ENCODE peak calls at places on chromosomes 1 and 21, in eight cellular contexts. N is activated T-cell treated with anti-CD3 and anti-CD28 coated beads for 1 hour; Q is HCEC 1CT; G is effector memory CD4-positive, alpha-beta T cell; X is memory B cell; O is NCI-H345; J is GM20000; V is stimulated activated CD4-positive, alpha-beta T cell treated with anti-CD3 and anti-CD28 coated beads, Interleukin-12 subunit alpha, Interleukin-12 subunit beta, amount 100 ng/mL, for 4 hours. D is an unnamed sample.
A peak's percentile ranks its signal among the peaks of the same experiment; 100 is the strongest.

GRCh38 chr1:162632234-162632666 is at the start of gene DDR2:
- DNase-seq in N (no peak), Q (peak; percentile 95), G (no peak), X (no peak), O (no peak), J (no peak), V (no peak), D (no peak)

GRCh38 chr21:45488839-45489479 is 53.3 kb downstream of the SLC19A1 start:
- DNase-seq in N (no peak), Q (no peak), G (no peak), X (no peak), O (no peak), J (no peak), V (no peak), D (no peak)

GRCh38 chr21:29007801-29008200 is 11.3 kb downstream of the RWDD2B start:
- DNase-seq in N (no peak), Q (no peak), G (no peak), X (no peak), O (no peak), J (no peak), V (no peak), D (no peak)

GRCh38 chr1:44447051-44447806 is 42.2 kb downstream of the RNF220 start:
- DNase-seq in N (no peak), Q (peak; percentile 54), G (no peak), X (no peak), O (no peak), J (no peak), V (no peak), D (no peak)

GRCh38 chr21:32698286-32698685 is 29.5 kb downstream of the SYNJ1 start:
- DNase-seq in N (no peak), Q (no peak), G (no peak), X (no peak), O (no peak), J (no peak), V (no peak), D (no peak)

GRCh38 chr1:39988618-39989343 is 33.8 kb downstream of the MFSD2A start:
- DNase-seq in N (no peak), Q (no peak), G (no peak), X (no peak), O (no peak), J (no peak), V (no peak), D (no peak)

GRCh38 chr21:42868196-42868595 is 11.1 kb downstream of the WDR4 start:
- DNase-seq in N (no peak), Q (no peak), G (no peak), X (no peak), O (no peak), J (no peak), V (no peak), D (no peak)

GRCh38 chr1:183226963-183227362 is 40.9 kb downstream of the LAMC2 start:
- DNase-seq in N (no peak), Q (no peak), G (no peak), X (no peak), O (no peak), J (no peak), V (no peak), D (no peak)

GRCh38 chr21:38272215-38272614 is 15.4 kb downstream of the KCNJ15 start:
- DNase-seq in N (no peak), Q (no peak), G (no peak), X (no peak), O (no peak), J (no peak), V (no peak), D (no peak)

GRCh38 chr1:239270509-239270908 is 115.9 kb upstream of the CHRM3 start:
- DNase-seq in N (no peak), Q (no peak), G (no peak), X (no peak), O (no peak), J (no peak), V (no peak), D (no peak)

GRCh38 chr1:27360159-27361043 is 6.4 kb downstream of the MAP3K6 start:
- DNase-seq in N (peak; percentile 39), Q (no peak), G (peak; percentile 68), X (no peak), O (no peak), J (peak; percentile 81), V (peak; percentile 45), D (no peak)

GRCh38 chr1:40803902-40804301 is 20.3 kb downstream of the KCNQ4 start:
- DNase-seq in N (no peak), Q (no peak), G (no peak), X (no peak), O (no peak), J (no peak), V (no peak), D (no peak)

GRCh38 chr1:223410036-223410435 is 16.8 kb downstream of the CCDC185 start:
- DNase-seq in N (no peak), Q (no peak), G (no peak), X (no peak), O (no peak), J (no peak), V (no peak), D (no peak)

GRCh38 chr1:66450043-66450514 is 83.9 kb upstream of the SGIP1 start:
- DNase-seq in N (no peak), Q (peak; percentile 6), G (no peak), X (no peak), O (no peak), J (no peak), V (no peak), D (no peak)

GRCh38 chr1:44089371-44090070 is 29.1 kb upstream of the KLF17 start:
- DNase-seq in N (no peak), Q (peak; percentile 17), G (no peak), X (no peak), O (peak; percentile 30), J (no peak), V (no peak), D (no peak)

GRCh38 chr1:65395887-65396612 is 24.4 kb upstream of the LEPR start:
- DNase-seq in N (no peak), Q (peak; percentile 80), G (no peak), X (no peak), O (no peak), J (no peak), V (no peak), D (no peak)

GRCh38 chr1:35466120-35466519 is 91.1 kb downstream of the KIAA0319L start:
- DNase-seq in N (no peak), Q (no peak), G (no peak), X (no peak), O (no peak), J (no peak), V (no peak), D (no peak)

GRCh38 chr1:109980324-109981127 is 4.0 kb upstream of the AHCYL1 start:
- DNase-seq in N (no peak), Q (no peak), G (peak; percentile 2), X (no peak), O (peak; percentile 22), J (no peak), V (no peak), D (no peak)

GRCh38 chr1:7476402-7476801 is 294.7 kb upstream of the VAMP3 start:
- DNase-seq in N (no peak), Q (no peak), G (no peak), X (no peak), O (no peak), J (no peak), V (no peak), D (no peak)

GRCh38 chr21:37987668-37988067 is 71.4 kb upstream of the KCNJ6 start:
- DNase-seq in N (no peak), Q (no peak), G (no peak), X (no peak), O (no peak), J (no peak), V (no peak), D (no peak)

GRCh38 chr1:43969746-43970466 is at the start of gene DPH2:
- DNase-seq in N (peak; percentile 91), Q (peak; percentile 96), G (peak; percentile 95), X (peak; percentile 85), O (peak; percentile 98), J (peak; percentile 96), V (peak; percentile 93), D (peak; percentile 97)

GRCh38 chr1:100035214-100035613 is 65.4 kb downstream of the SLC35A3 start:
- DNase-seq in N (no peak), Q (no peak), G (no peak), X (no peak), O (no peak), J (no peak), V (no peak), D (no peak)

GRCh38 chr21:41110664-41111063 is 57.3 kb upstream of the BACE2 start:
- DNase-seq in N (no peak), Q (no peak), G (no peak), X (no peak), O (no peak), J (no peak), V (no peak), D (no peak)

GRCh38 chr21:36155603-36156338 is 853 bp upstream of the DOP1B start:
- DNase-seq in N (no peak), Q (no peak), G (peak; percentile 3), X (peak; percentile 9), O (peak; percentile 67), J (no peak), V (no peak), D (no peak)

GRCh38 chr1:10969267-10969970 is 43.0 kb upstream of the TARDBP start:
- DNase-seq in N (no peak), Q (no peak), G (no peak), X (no peak), O (peak; percentile 94), J (no peak), V (no peak), D (no peak)

GRCh38 chr1:88175631-88176226 is 508.3 kb upstream of the PKN2 start:
- DNase-seq in N (no peak), Q (no peak), G (no peak), X (no peak), O (no peak), J (no peak), V (no peak), D (peak; percentile 32)

GRCh38 chr1:161037661-161038522 is 872 bp downstream of the TSTD1 start:
- DNase-seq in N (no peak), Q (no peak), G (no peak), X (no peak), O (peak; percentile 46), J (no peak), V (no peak), D (no peak)

GRCh38 chr1:10631811-10632481 is 157.2 kb downstream of the PEX14 start:
- DNase-seq in N (no peak), Q (no peak), G (no peak), X (no peak), O (no peak), J (no peak), V (no peak), D (no peak)

GRCh38 chr21:27104749-27105439 is 138.0 kb upstream of the ADAMTS5 start:
- DNase-seq in N (no peak), Q (peak; percentile 46), G (no peak), X (no peak), O (no peak), J (no peak), V (no peak), D (no peak)

GRCh38 chr1:76186617-76187016 is 112.1 kb downstream of the ST6GALNAC3 start:
- DNase-seq in N (no peak), Q (no peak), G (no peak), X (no peak), O (no peak), J (no peak), V (no peak), D (no peak)